ENCODE peak calls at places on chromosomes 6 and 20, in four cellular contexts. L is IMR-90, N is neuronal stem cell, F is H9. R is an unnamed sample.

GRCh38 chr6:26383624-26384417 is 913 bp downstream of the BTN2A2 start:
- DNase-seq in L (peak), N (no peak), F (peak), R (peak)

GRCh38 chr6:32210191-32210601 is 13.7 kb downstream of the NOTCH4 start:
- DNase-seq in L (no peak), N (no peak), F (no peak), R (no peak)

GRCh38 chr6:53906842-53907241 is 112.0 kb downstream of the LRRC1 start:
- DNase-seq in L (peak), N (no peak), F (no peak), R (peak)

GRCh38 chr6:158207452-158207788 is 39.3 kb downstream of the GTF2H5 start:
- DNase-seq in L (peak), N (no peak), F (no peak), R (peak)

GRCh38 chr20:5788385-5788895 is 38.2 kb downstream of the SHLD1 start:
- DNase-seq in L (peak), N (peak), F (peak), R (peak)

GRCh38 chr20:59735917-59736316 is 131.6 kb downstream of the PHACTR3 start:
- DNase-seq in L (no peak), N (no peak), F (no peak), R (no peak)

GRCh38 chr6:95501032-95501904 is 76.1 kb upstream of the MANEA start:
- DNase-seq in L (no peak), N (no peak), F (no peak), R (no peak)

GRCh38 chr6:25005010-25005409 is 69.2 kb upstream of the RIPOR2 start:
- DNase-seq in L (no peak), N (no peak), F (no peak), R (no peak)

GRCh38 chr6:122799916-122800701 is 11.1 kb downstream of the SMPDL3A start:
- DNase-seq in L (peak), N (no peak), F (no peak), R (peak)

GRCh38 chr6:52507557-52508260 is 69.2 kb downstream of the TRAM2 start:
- DNase-seq in L (peak), N (no peak), F (no peak), R (peak)

GRCh38 chr6:155440758-155441157 is 14.9 kb downstream of the NOX3 start:
- DNase-seq in L (no peak), N (no peak), F (no peak), R (no peak)

GRCh38 chr6:87628881-87629280 is 38.9 kb downstream of the ORC3 start:
- DNase-seq in L (peak), N (no peak), F (no peak), R (no peak)

GRCh38 chr6:35729722-35730121 is 7.1 kb upstream of the ARMC12 start:
- DNase-seq in L (no peak), N (no peak), F (no peak), R (no peak)
- H3K14ac ChIP-seq in L (no peak), N (no peak), F (no peak), R (no peak)

GRCh38 chr6:90450268-90450953 is 136.5 kb downstream of the MAP3K7 start:
- DNase-seq in L (no peak), N (no peak), F (no peak), R (no peak)
- H2BK5ac ChIP-seq in L (no peak), N (no peak), F (no peak), R (no peak)

GRCh38 chr6:21592953-21593352 is 598 bp upstream of the SOX4 start:
- DNase-seq in L (no peak), N (no peak), F (no peak), R (no peak)
- H3K4ac ChIP-seq in L (no peak), N (no peak), F (no peak), R (no peak)

DNA sequence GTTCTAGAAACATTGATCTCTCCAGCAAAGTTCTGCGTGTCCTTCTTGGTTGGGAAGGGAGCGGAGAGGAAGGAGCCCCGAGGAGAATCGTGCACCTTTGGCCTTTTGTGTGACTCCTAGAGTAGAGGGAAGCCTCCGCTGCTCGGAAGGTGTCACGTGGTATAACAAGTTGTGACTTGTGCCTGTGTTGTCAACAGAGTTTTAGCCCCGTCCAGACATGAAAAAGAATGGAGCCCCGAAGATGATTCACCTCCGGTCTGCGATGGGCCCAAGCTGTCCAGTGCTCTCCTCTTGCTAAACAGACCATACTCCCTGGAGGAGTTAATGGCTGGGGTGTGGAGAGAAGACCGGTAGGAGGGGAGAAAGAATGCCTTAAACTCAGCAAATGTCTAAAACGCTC is 7.0 kb downstream of the EYA2 start:
- DNase-seq in L (no peak), N (no peak), F (no peak), R (no peak)
- H3K14ac ChIP-seq in L (no peak), N (no peak), F (no peak), R (no peak)

GRCh38 chr20:62305765-62306431 is 3.1 kb downstream of the ADRM1 start:
- DNase-seq in L (no peak), N (no peak), F (no peak), R (no peak)
- H2BK5ac ChIP-seq in L (no peak), N (peak), F (no peak), R (no peak)

GRCh38 chr6:3369985-3370360 is 86.9 kb downstream of the SLC22A23 start:
- DNase-seq in L (no peak), N (no peak), F (no peak), R (no peak)

GRCh38 chr6:3372184-3372846 is 84.5 kb downstream of the SLC22A23 start:
- DNase-seq in L (no peak), N (no peak), F (no peak), R (no peak)

GRCh38 chr6:3368701-3369100 is 88.1 kb downstream of the SLC22A23 start:
- DNase-seq in L (no peak), N (no peak), F (no peak), R (no peak)

GRCh38 chr6:3371222-3371949 is 85.5 kb downstream of the SLC22A23 start:
- DNase-seq in L (no peak), N (no peak), F (no peak), R (no peak)

DNA sequence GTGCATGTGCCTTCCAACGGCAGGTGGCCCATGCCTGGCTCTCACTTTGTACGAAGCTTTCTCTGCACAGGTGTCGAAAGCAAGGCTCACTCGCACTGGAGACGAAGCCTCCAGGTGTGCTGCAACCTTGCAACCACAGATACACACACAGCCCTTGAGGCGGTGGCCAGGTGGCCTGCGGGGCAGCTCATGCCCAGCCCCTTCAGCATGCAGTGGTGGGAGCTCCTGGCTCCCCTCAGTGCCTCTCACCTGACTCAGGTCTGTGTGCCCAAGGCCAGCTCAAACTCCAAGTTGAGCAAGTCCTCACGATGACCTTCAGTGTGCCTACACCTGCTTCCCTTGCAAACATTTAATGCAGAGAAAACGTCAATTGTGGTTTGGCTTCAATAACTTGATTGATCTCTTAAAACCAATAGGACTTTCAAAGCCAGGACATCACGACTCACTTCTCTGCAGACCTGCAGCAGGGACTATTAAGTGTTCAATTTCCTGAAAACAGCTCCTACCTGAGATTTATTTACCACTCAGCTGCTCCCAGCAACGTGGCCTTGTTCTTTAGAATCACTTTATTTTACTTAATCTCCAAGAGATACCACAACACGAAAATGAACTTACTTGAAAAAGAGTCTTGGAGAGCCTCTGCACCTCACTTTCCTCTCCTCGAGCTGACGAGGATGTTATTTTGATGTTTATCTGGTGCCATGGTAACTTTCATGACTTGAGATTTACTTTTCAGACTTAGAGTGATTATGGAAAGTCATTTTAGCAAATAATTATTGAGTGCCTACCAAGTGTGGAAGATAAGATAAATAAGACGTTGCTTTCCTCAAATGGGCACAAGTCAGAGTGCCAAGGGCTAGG is 86.3 kb downstream of the SLC22A23 start:
- DNase-seq in L (no peak), N (no peak), F (no peak), R (no peak)
- H3K4ac ChIP-seq in L (no peak), N (no peak), F (no peak), R (no peak)

DNA sequence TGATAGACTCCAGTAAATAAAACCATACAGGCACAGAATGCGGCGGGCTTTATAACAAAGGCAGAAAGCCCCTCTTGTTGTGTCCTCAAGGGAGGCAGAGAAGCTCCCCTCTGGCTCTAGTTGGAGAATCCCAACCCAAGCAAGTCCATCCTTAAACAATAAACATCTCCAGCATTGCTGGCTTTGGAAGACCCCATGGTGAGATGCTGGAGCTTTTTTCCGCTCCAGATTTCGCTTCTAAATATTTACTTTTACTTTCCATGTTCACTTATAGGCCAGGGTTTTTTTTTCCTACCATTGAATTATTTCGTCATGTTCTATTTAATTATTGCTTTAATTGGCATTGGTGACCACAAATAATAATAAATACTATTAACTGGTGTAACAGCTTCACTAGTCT is 176.2 kb downstream of the MTHFD1L start:
- DNase-seq in L (no peak), N (no peak), F (no peak), R (no peak)
- H3K14ac ChIP-seq in L (peak), N (no peak), F (no peak), R (no peak)

GRCh38 chr6:160172704-160173103 is 51.1 kb downstream of the SLC22A1 start:
- DNase-seq in L (no peak), N (no peak), F (no peak), R (no peak)

GRCh38 chr6:160177220-160177619 is 55.6 kb downstream of the SLC22A1 start:
- DNase-seq in L (no peak), N (peak), F (no peak), R (no peak)

GRCh38 chr6:160173806-160174205 is 52.2 kb downstream of the SLC22A1 start:
- DNase-seq in L (no peak), N (no peak), F (no peak), R (no peak)

GRCh38 chr6:160178271-160178670 is 56.7 kb downstream of the SLC22A1 start:
- DNase-seq in L (no peak), N (no peak), F (no peak), R (no peak)

GRCh38 chr6:160174681-160175080 is 53.1 kb downstream of the SLC22A1 start:
- DNase-seq in L (no peak), N (no peak), F (no peak), R (no peak)
- H2BK5ac ChIP-seq in L (no peak), N (no peak), F (no peak), R (no peak)